ENCODE peak calls at places on chromosomes 13 and 19, in nine cellular contexts. V, B, W, L, T, Z, U, Y and C are unnamed samples.

GRCh38 chr19:11377237-11377636 is 2.8 kb downstream of the SWSAP1 start:
- DNase-seq in V (peak), W (peak), Z (no peak), T (no peak), L (no peak), B (peak), U (no peak), Y (no peak), C (no peak)

GRCh38 chr13:48333976-48334375 is 30.4 kb downstream of the RB1 start:
- DNase-seq in L (no peak), T (no peak), V (no peak), B (no peak), U (no peak), Y (no peak), W (peak), Z (no peak), C (no peak)

GRCh38 chr13:63901630-63902029 is 2486.0 kb upstream of the PCDH20 start:
- DNase-seq in B (no peak), T (no peak), U (no peak), V (no peak), L (no peak), Y (no peak), W (no peak), Z (no peak), C (no peak)

GRCh38 chr19:52453324-52454094 is at the start of gene ZNF578:
- DNase-seq in U (peak), Z (peak), W (peak), T (peak), V (peak), B (peak), L (no peak), Y (peak), C (peak)

GRCh38 chr19:50820549-50821247 is 2.9 kb downstream of the KLK1 start:
- DNase-seq in Y (no peak), Z (peak), W (no peak), V (no peak), U (no peak), L (no peak), B (no peak), T (no peak), C (no peak)

GRCh38 chr19:50383307-50383851 is 768 bp upstream of the POLD1 start:
- DNase-seq in B (no peak), V (no peak), L (no peak), W (no peak), U (no peak), Y (no peak), T (no peak), Z (no peak), C (no peak)

GRCh38 chr13:110531671-110532083 is 29.8 kb downstream of the RAB20 start:
- DNase-seq in Z (no peak), Y (no peak), L (no peak), V (no peak), T (no peak), W (no peak), U (no peak), B (no peak), C (no peak)

GRCh38 chr19:38742296-38742695 is 2.0 kb downstream of the CAPN12 start:
- DNase-seq in V (no peak), Z (no peak), T (no peak), L (no peak), B (no peak), U (no peak), W (no peak), Y (no peak), C (no peak)

GRCh38 chr19:49684251-49684982 is 5.0 kb upstream of the ADM5 start:
- DNase-seq in B (no peak), U (no peak), Z (no peak), V (no peak), T (no peak), Y (no peak), L (no peak), W (no peak), C (no peak)

GRCh38 chr19:16564842-16565241 is 7.4 kb downstream of the SLC35E1 start:
- DNase-seq in T (no peak), Z (no peak), B (no peak), W (no peak), U (no peak), Y (no peak), V (no peak), L (no peak), C (no peak)

GRCh38 chr19:2775556-2776430 is 7.3 kb downstream of the SGTA start:
- DNase-seq in B (no peak), W (peak), V (peak), U (peak), L (no peak), Z (no peak), T (peak), Y (peak), C (no peak)

GRCh38 chr19:30498707-30499106 is 126.5 kb downstream of the ZNF536 start:
- DNase-seq in T (no peak), B (no peak), Y (no peak), V (no peak), W (no peak), Z (peak), U (peak), L (no peak), C (no peak)

GRCh38 chr13:94674609-94675348 is 37.6 kb downstream of the SOX21 start:
- DNase-seq in Y (peak), B (no peak), V (peak), T (peak), U (no peak), Z (peak), L (peak), W (peak), C (no peak)

GRCh38 chr13:102707465-102707864 is 12.6 kb upstream of the METTL21C start:
- DNase-seq in Y (no peak), Z (no peak), B (peak), W (peak), U (no peak), T (no peak), V (no peak), L (peak), C (peak)

GRCh38 chr19:55383789-55384575 is at the start of gene TMEM238:
- DNase-seq in Z (peak), T (peak), V (peak), B (no peak), U (no peak), W (peak), L (peak), Y (peak), C (no peak)

GRCh38 chr13:102608944-102609343 is 12.2 kb downstream of the TPP2 start:
- DNase-seq in V (no peak), B (no peak), L (no peak), U (no peak), W (no peak), Z (no peak), Y (no peak), T (no peak), C (no peak)

GRCh38 chr19:11092181-11092538 is 2.9 kb downstream of the LDLR start:
- DNase-seq in V (peak), U (no peak), T (peak), Z (no peak), Y (no peak), L (peak), B (no peak), W (peak), C (no peak)

GRCh38 chr13:111031531-111031961 is 83.6 kb upstream of the ARHGEF7 start:
- DNase-seq in Z (no peak), W (peak), T (no peak), U (no peak), V (peak), B (peak), Y (peak), L (no peak), C (no peak)

GRCh38 chr19:516884-517424 is 9.7 kb downstream of the TPGS1 start:
- DNase-seq in T (no peak), Y (no peak), B (no peak), W (no peak), L (no peak), U (no peak), V (no peak), Z (no peak), C (no peak)

GRCh38 chr13:80239571-80240255 is 101.2 kb downstream of the SPRY2 start:
- DNase-seq in W (no peak), Z (no peak), U (no peak), Y (no peak), L (no peak), T (no peak), V (no peak), B (no peak), C (no peak)

GRCh38 chr13:49679244-49679643 is 12.0 kb downstream of the EBPL start:
- DNase-seq in T (no peak), Y (no peak), Z (no peak), W (no peak), B (no peak), V (peak), U (no peak), L (no peak), C (no peak)

GRCh38 chr19:3365447-3366103 is 808 bp upstream of the NFIC start:
- DNase-seq in U (no peak), Z (no peak), W (peak), V (no peak), T (no peak), B (no peak), L (no peak), Y (no peak), C (no peak)

GRCh38 chr19:45164577-45165335 is 4.0 kb upstream of the NKPD1 start:
- DNase-seq in L (no peak), U (no peak), T (peak), Y (peak), V (peak), B (no peak), Z (peak), W (peak), C (no peak)

GRCh38 chr19:48844472-48844871 is 8.2 kb upstream of the HSD17B14 start:
- DNase-seq in L (no peak), W (peak), T (no peak), Y (no peak), U (no peak), B (peak), V (no peak), Z (no peak), C (no peak)

GRCh38 chr19:18736415-18737336 is 53.2 kb downstream of the CRTC1 start:
- DNase-seq in W (no peak), L (no peak), B (no peak), U (no peak), V (no peak), Z (no peak), T (no peak), Y (no peak), C (no peak)

GRCh38 chr19:34837262-34837661 is 64.2 kb upstream of the ZNF599 start:
- DNase-seq in L (no peak), Y (no peak), T (no peak), B (no peak), U (no peak), V (no peak), W (no peak), Z (no peak), C (no peak)